ENCODE peak calls at places on chromosome 22, in six cellular contexts. W is ELR, I is M059J, Z is mammary epithelial cell, Q is psoas muscle, H is NCI-H1436. N is an unnamed sample.
A peak's percentile ranks its signal among the peaks of the same experiment; 100 is the strongest.

GRCh38 chr22:39013923-39014722 is at the start of gene APOBEC3C:
- DNase-seq in I (peak; percentile 91), H (peak; percentile 29), W (peak; percentile 90), Q (peak; percentile 77), Z (peak; percentile 86), N (peak; percentile 94)

GRCh38 chr22:32020117-32020516 is 22.9 kb upstream of the SLC5A1 start:
- DNase-seq in I (peak; percentile 93), W (peak; percentile 88), Z (peak; percentile 100), H (no peak), Q (no peak), N (no peak)

GRCh38 chr22:36759481-36760159 is 16.3 kb downstream of the IFT27 start:
- DNase-seq in W (no peak), H (no peak), I (no peak), Q (no peak), Z (no peak), N (peak; percentile 48)

GRCh38 chr22:23718371-23719165 is 27.8 kb downstream of the RGL4 start:
- DNase-seq in Q (no peak), Z (no peak), H (no peak), I (peak; percentile 18), W (no peak), N (no peak)

GRCh38 chr22:45742866-45743450 is 71.3 kb downstream of the ATXN10 start:
- DNase-seq in H (peak; percentile 35), Q (peak; percentile 44), W (peak; percentile 15), Z (peak; percentile 9), I (peak; percentile 59), N (no peak)

GRCh38 chr22:49946612-49947295 is 13.8 kb upstream of the PIM3 start:
- DNase-seq in I (no peak), Q (no peak), W (no peak), Z (no peak), H (no peak), N (no peak)

GRCh38 chr22:19059481-19060278 is 62.5 kb downstream of the DGCR2 start:
- DNase-seq in H (no peak), Z (no peak), W (no peak), I (no peak), Q (no peak), N (peak; percentile 58)

GRCh38 chr22:28978158-28978557 is 83.5 kb downstream of the C22orf31 start:
- DNase-seq in H (no peak), W (peak; percentile 60), Q (peak; percentile 65), I (peak; percentile 56), Z (peak; percentile 80), N (no peak)

GRCh38 chr22:35446365-35446764 is 46.4 kb downstream of the MCM5 start:
- DNase-seq in W (peak; percentile 98), Z (peak; percentile 91), H (no peak), I (peak; percentile 74), Q (no peak), N (peak; percentile 91)

GRCh38 chr22:23176645-23177027 is 3.7 kb upstream of the BCR start:
- DNase-seq in W (no peak), Q (no peak), Z (no peak), H (no peak), I (no peak), N (no peak)

GRCh38 chr22:42794551-42795510 is 62.2 kb downstream of the ARFGAP3 start:
- DNase-seq in Q (no peak), Z (no peak), W (no peak), H (no peak), I (no peak), N (no peak)

GRCh38 chr22:32533265-32534068 is 58.9 kb downstream of the FBXO7 start:
- DNase-seq in I (peak; percentile 53), Z (no peak), H (no peak), Q (no peak), W (peak; percentile 58), N (no peak)

GRCh38 chr22:29340566-29340965 is 25.1 kb upstream of the RASL10A start:
- DNase-seq in W (no peak), I (no peak), H (no peak), Z (no peak), Q (no peak), N (no peak)

GRCh38 chr22:40922484-40923303 is 28.5 kb upstream of the RBX1 start:
- DNase-seq in Q (no peak), Z (peak; percentile 35), H (peak; percentile 33), I (peak; percentile 50), W (peak; percentile 70), N (no peak)

GRCh38 chr22:24975125-24975640 is 22.7 kb downstream of the KIAA1671 start:
- DNase-seq in H (no peak), I (no peak), Q (no peak), W (no peak), Z (no peak), N (no peak)

GRCh38 chr22:45036154-45036553 is 26.3 kb upstream of the PHF21B start:
- DNase-seq in I (no peak), H (peak; percentile 9), W (no peak), Z (no peak), Q (no peak), N (no peak)

GRCh38 chr22:22391543-22391942 is 117.0 kb downstream of the ZNF280B start:
- DNase-seq in H (no peak), W (no peak), Q (no peak), Z (no peak), I (no peak), N (no peak)

GRCh38 chr22:30314918-30315317 is 11.8 kb downstream of the TBC1D10A start:
- DNase-seq in Z (peak; percentile 75), H (no peak), Q (no peak), W (peak; percentile 89), I (peak; percentile 73), N (no peak)